ENCODE peak calls at places on chromosomes 4 and X, in four cellular contexts. S is AG04450, P is kidney, Q is PC-9. K is an unnamed sample.
A peak's percentile ranks its signal among the peaks of the same experiment; 100 is the strongest.

GRCh38 chrX:22163306-22163705 is 109.4 kb upstream of the CBLL2 start:
- DNase-seq in S (no peak), P (no peak), Q (no peak), K (no peak)

GRCh38 chr4:139129206-139129605 is 47.8 kb downstream of the ELF2 start:
- DNase-seq in S (no peak), P (no peak), Q (no peak), K (no peak)

GRCh38 chr4:168248311-168248710 is 70.2 kb downstream of the DDX60 start:
- DNase-seq in S (no peak), P (no peak), Q (no peak), K (no peak)

GRCh38 chr4:126995235-126995634 is 637.5 kb upstream of the INTU start:
- DNase-seq in S (no peak), P (no peak), Q (no peak), K (no peak)

GRCh38 chr4:85744950-85745349 is 270.0 kb downstream of the ARHGAP24 start:
- DNase-seq in S (no peak), P (no peak), Q (no peak), K (peak; percentile 38)

GRCh38 chrX:2410279-2411020 is 90.3 kb downstream of the DHRSX start:
- DNase-seq in S (no peak), P (no peak), Q (no peak), K (no peak)

GRCh38 chr4:121454251-121454979 is 73.6 kb upstream of the QRFPR start:
- DNase-seq in S (no peak), P (no peak), Q (no peak), K (no peak)

GRCh38 chr4:112714922-112715901 is 78.3 kb downstream of the LARP7 start:
- DNase-seq in S (no peak), P (no peak), Q (no peak), K (no peak)

GRCh38 chrX:17441965-17442364 is 67.0 kb downstream of the NHS start:
- DNase-seq in S (no peak), P (no peak), Q (no peak), K (no peak)

GRCh38 chrX:33183366-33183765 is 28.0 kb downstream of the DMD start:
- DNase-seq in S (peak; percentile 44), P (peak; percentile 42), Q (no peak), K (no peak)

GRCh38 chrX:23786268-23786815 is 3.4 kb downstream of the SAT1 start:
- DNase-seq in S (no peak), P (no peak), Q (no peak), K (no peak)

GRCh38 chr4:8319731-8320385 is 50.3 kb downstream of the HTRA3 start:
- DNase-seq in S (no peak), P (peak; percentile 89), Q (no peak), K (no peak)

DNA sequence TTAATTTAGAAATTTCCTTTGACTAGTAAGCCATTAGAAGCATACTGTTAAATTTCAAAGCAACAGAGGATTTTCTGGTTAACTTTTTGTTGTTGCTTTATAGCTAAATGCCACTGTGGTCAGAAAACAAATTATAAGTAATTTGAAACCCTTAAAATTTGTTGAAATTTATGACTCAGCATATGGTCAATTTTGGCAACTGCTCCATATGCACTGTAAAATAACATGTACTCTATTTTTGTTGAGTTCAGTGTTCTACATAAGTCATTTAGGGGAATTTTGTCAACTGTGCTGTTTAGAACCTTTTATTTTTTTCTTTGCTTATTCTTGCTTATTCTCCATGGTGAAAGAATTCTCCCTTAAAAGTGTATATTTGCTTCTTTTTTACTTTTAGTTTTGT is 28.6 kb downstream of the SCLT1 start:
- DNase-seq in S (peak; percentile 8), P (no peak), Q (no peak), K (peak; percentile 22)
- H3K4me3 ChIP-seq in S (no peak overlapping the region), P (no peak overlapping the region), Q (no peak overlapping the region), K (no peak overlapping the region)

GRCh38 chr4:89586318-89586717 is 250.6 kb downstream of the SNCA start:
- DNase-seq in S (no peak), P (no peak), Q (no peak), K (no peak)
- H3K4me3 ChIP-seq in S (no peak overlapping the region), P (no peak overlapping the region), Q (no peak overlapping the region), K (no peak overlapping the region)

GRCh38 chr4:153122855-153123254 is 81.4 kb upstream of the TRIM2 start:
- DNase-seq in S (no peak), P (no peak), Q (no peak), K (no peak)

GRCh38 chr4:153126137-153126536 is 78.1 kb upstream of the TRIM2 start:
- DNase-seq in S (no peak), P (no peak), Q (no peak), K (no peak)

GRCh38 chr4:153131478-153132069 is 72.7 kb upstream of the TRIM2 start:
- DNase-seq in S (no peak), P (no peak), Q (no peak), K (no peak)

DNA sequence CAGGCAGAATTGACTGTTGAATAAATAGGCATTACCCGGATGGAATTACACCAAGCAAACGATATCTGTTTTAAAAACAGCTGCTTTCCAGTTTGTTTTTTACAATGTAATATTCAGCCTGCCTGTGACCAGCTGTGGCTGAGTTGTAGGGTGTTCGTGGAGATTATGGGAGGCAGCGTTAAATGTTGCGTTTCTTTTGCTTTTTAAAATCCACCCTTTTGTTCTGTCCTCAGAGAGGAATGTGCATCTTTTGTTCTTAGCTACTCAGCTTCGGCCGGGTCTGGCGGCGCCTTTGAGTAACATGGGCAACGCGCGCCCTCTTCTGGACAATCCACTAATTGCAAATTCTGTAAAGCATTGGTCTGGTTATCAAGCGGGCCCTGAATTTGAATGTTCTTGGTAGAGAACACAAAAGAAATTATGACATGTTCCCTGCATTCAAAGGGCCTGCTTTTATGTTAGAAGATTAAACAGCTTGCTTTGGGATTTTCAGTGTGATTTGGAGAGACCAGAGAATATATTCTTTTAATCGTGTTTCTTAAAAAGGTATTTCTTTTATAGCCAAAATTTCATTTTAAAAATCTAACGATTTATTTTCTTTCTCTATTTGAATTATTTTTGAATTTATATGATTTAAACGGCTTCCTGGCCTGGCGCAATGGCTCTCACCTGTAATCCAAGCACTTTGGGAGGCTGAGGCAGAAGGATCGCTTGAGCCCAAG is 76.3 kb upstream of the TRIM2 start:
- DNase-seq in S (peak; percentile 65), P (peak; percentile 88), Q (peak; percentile 84), K (no peak)
- H3K4me3 ChIP-seq in S (no peak overlapping the region), P (peak overlapping the region; percentile 21), Q (no peak overlapping the region), K (no peak overlapping the region)

GRCh38 chr4:171947389-171947788 is 134.2 kb downstream of the GALNTL6 start:
- DNase-seq in S (no peak), P (no peak), Q (no peak), K (no peak)
- H3K4me3 ChIP-seq in S (no peak overlapping the region), P (no peak overlapping the region), Q (no peak overlapping the region), K (no peak overlapping the region)

DNA sequence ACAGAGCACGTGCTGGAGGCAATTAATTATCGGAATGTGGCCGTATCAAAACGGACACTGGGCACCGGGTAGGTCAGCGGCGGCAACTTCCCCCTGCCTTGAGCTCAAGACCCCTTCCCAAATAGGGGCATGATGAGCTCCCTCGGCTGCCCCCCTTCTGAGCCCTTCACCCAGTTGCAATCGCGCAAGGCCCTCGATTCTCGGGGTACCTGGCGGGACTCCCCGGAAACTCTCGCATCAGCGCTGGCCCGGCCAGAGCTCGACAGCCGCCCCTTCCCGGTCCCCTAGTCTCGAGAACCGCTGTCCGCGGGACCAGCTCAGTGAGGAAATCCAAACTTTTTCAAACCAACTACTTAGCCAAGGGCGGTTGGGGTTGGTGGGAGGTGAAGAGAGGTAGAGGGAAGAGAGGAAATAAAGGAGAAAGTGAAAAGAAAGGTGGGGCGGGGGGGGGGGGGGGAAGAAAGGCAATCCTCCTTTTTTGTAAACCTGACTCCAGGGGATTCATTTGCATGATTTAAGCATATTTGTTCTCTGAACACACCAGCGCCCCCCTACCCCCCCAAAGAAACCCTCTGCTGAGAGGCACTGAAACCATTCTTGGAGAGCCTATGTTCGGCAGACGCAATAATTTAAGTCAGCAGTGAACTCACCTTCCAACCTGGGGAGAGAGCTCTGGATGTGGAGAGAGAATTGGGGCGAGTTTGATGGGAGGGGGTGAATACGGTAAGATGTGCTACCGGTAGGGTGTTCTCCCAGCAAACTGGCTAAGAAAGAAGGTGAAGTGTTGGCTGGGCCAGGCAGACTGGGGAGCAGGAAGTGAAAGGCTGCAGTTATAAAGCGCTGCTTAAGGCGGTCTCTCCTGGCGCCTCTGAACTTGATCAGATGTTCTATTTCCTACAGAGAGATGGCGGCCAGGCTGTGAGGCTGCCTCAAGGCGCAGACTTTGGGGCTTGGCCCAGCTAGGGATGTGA is 2.0 kb upstream of the ZIC3 start:
- DNase-seq in S (no peak), P (no peak), Q (no peak), K (no peak)
- H3K4me3 ChIP-seq in S (no peak overlapping the region), P (no peak overlapping the region), Q (no peak overlapping the region), K (no peak overlapping the region)

DNA sequence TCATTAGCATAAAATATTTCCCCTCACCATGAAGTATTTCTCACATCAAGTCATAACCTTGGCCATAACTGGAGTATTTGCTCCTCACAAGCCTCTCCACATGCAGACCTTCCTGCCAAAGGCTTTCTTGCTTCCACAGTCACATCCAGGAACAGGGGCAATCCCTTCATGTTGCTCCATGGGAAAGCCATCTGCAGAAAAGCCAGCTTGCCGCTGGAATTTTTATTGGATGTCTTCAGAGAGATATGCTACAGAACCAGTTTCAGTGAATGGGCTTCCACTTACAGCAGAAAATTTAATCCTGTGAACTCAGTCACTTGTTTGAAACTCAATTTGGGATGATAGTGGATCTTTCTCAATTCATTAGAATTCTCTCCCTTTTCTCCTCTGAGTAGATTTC is 3.2 kb upstream of the CDKN2AIP start:
- DNase-seq in S (no peak), P (no peak), Q (no peak), K (no peak)
- H3K4me3 ChIP-seq in S (no peak overlapping the region), P (no peak overlapping the region), Q (no peak overlapping the region), K (no peak overlapping the region)

GRCh38 chrX:53319614-53320542 is 38.5 kb upstream of the IQSEC2 start:
- DNase-seq in S (no peak), P (no peak), Q (no peak), K (no peak)
- H3K4me3 ChIP-seq in S (peak overlapping the region; percentile 63), P (peak overlapping the region; percentile 42), Q (no peak overlapping the region), K (peak overlapping the region; percentile 34)

GRCh38 chr4:41202356-41202755 is 12.0 kb downstream of the APBB2 start:
- DNase-seq in S (no peak), P (no peak), Q (no peak), K (no peak)

GRCh38 chr4:41205130-41205529 is 9.2 kb downstream of the APBB2 start:
- DNase-seq in S (no peak), P (no peak), Q (no peak), K (no peak)

GRCh38 chr4:41203169-41203568 is 11.2 kb downstream of the APBB2 start:
- DNase-seq in S (no peak), P (no peak), Q (no peak), K (no peak)

GRCh38 chr4:41204400-41204978 is 9.9 kb downstream of the APBB2 start:
- DNase-seq in S (no peak), P (no peak), Q (peak; percentile 89), K (no peak)

GRCh38 chr4:41203841-41204240 is 10.5 kb downstream of the APBB2 start:
- DNase-seq in S (no peak), P (no peak), Q (no peak), K (no peak)
- H3K4me3 ChIP-seq in S (no peak overlapping the region), P (no peak overlapping the region), Q (no peak overlapping the region), K (no peak overlapping the region)

K was measured in HFF-Myc.